ENCODE peak calls at places on chromosomes 2 and 18, in six cellular contexts. One of them, this sample, is unnamed.
A peak's percentile ranks its signal among the peaks of the same experiment; 100 is the strongest.

GRCh38 chr2:126227250-126227649 is 428.7 kb upstream of the GYPC start:
- DNase-seq in endodermal cell: no peak
- DNase-seq in HCT116: no peak
- DNase-seq in astrocyte of the cerebellum: no peak
- DNase-seq in foreskin fibroblast: no peak
- DNase-seq in NB4: peak; percentile 31
- DNase-seq in this sample: no peak

GRCh38 chr18:46761054-46761769 is 4.4 kb upstream of the ST8SIA5 start:
- DNase-seq in endodermal cell: no peak
- DNase-seq in HCT116: no peak
- DNase-seq in astrocyte of the cerebellum: no peak
- DNase-seq in foreskin fibroblast: no peak
- DNase-seq in NB4: no peak
- DNase-seq in this sample: no peak

GRCh38 chr18:50791599-50792438 is 28.0 kb downstream of the MRO start:
- DNase-seq in endodermal cell: no peak
- DNase-seq in HCT116: no peak
- DNase-seq in astrocyte of the cerebellum: no peak
- DNase-seq in foreskin fibroblast: no peak
- DNase-seq in NB4: no peak
- DNase-seq in this sample: no peak

GRCh38 chr2:18506883-18507519 is 53.5 kb downstream of the RDH14 start:
- DNase-seq in endodermal cell: no peak
- DNase-seq in HCT116: no peak
- DNase-seq in astrocyte of the cerebellum: no peak
- DNase-seq in foreskin fibroblast: no peak
- DNase-seq in NB4: no peak
- DNase-seq in this sample: no peak

GRCh38 chr2:96534131-96534530 is 2.4 kb upstream of the ARID5A start:
- DNase-seq in endodermal cell: no peak
- DNase-seq in HCT116: no peak
- DNase-seq in astrocyte of the cerebellum: no peak
- DNase-seq in foreskin fibroblast: no peak
- DNase-seq in NB4: no peak
- DNase-seq in this sample: peak; percentile 47

GRCh38 chr2:203440671-203441070 is 94.4 kb downstream of the RAPH1 start:
- DNase-seq in endodermal cell: no peak
- DNase-seq in HCT116: no peak
- DNase-seq in astrocyte of the cerebellum: no peak
- DNase-seq in foreskin fibroblast: no peak
- DNase-seq in NB4: no peak
- DNase-seq in this sample: no peak

GRCh38 chr2:226673314-226673723 is 126.3 kb downstream of the IRS1 start:
- DNase-seq in endodermal cell: no peak
- DNase-seq in HCT116: peak; percentile 98
- DNase-seq in astrocyte of the cerebellum: peak; percentile 79
- DNase-seq in foreskin fibroblast: peak; percentile 91
- DNase-seq in NB4: no peak
- DNase-seq in this sample: peak; percentile 99

GRCh38 chr2:9423922-9424272 is 443 bp downstream of the CPSF3 start:
- DNase-seq in endodermal cell: no peak
- DNase-seq in HCT116: no peak
- DNase-seq in astrocyte of the cerebellum: no peak
- DNase-seq in foreskin fibroblast: peak; percentile 46
- DNase-seq in NB4: peak; percentile 59
- DNase-seq in this sample: no peak

GRCh38 chr18:36454258-36454657 is 156.7 kb downstream of the FHOD3 start:
- DNase-seq in endodermal cell: no peak
- DNase-seq in HCT116: no peak
- DNase-seq in astrocyte of the cerebellum: no peak
- DNase-seq in foreskin fibroblast: no peak
- DNase-seq in NB4: no peak
- DNase-seq in this sample: no peak

GRCh38 chr2:102238039-102238756 is 51.4 kb downstream of the IL1RL2 start:
- DNase-seq in endodermal cell: no peak
- DNase-seq in HCT116: no peak
- DNase-seq in astrocyte of the cerebellum: no peak
- DNase-seq in foreskin fibroblast: peak; percentile 72
- DNase-seq in NB4: peak; percentile 46
- DNase-seq in this sample: peak; percentile 68

GRCh38 chr2:128798502-128799283 is 480.0 kb upstream of the HS6ST1 start:
- DNase-seq in endodermal cell: peak; percentile 25
- DNase-seq in HCT116: no peak
- DNase-seq in astrocyte of the cerebellum: no peak
- DNase-seq in foreskin fibroblast: no peak
- DNase-seq in NB4: no peak
- DNase-seq in this sample: no peak

GRCh38 chr2:95318431-95319220 is 21.5 kb downstream of the KCNIP3 start:
- DNase-seq in endodermal cell: no peak
- DNase-seq in HCT116: no peak
- DNase-seq in astrocyte of the cerebellum: no peak
- DNase-seq in foreskin fibroblast: no peak
- DNase-seq in NB4: no peak
- DNase-seq in this sample: no peak

GRCh38 chr18:24214913-24215312 is 76.1 kb downstream of the CABYR start:
- DNase-seq in endodermal cell: no peak
- DNase-seq in HCT116: no peak
- DNase-seq in astrocyte of the cerebellum: no peak
- DNase-seq in foreskin fibroblast: no peak
- DNase-seq in NB4: no peak
- DNase-seq in this sample: no peak

GRCh38 chr2:88739985-88740600 is 48.6 kb downstream of the RPIA start:
- DNase-seq in endodermal cell: peak; percentile 92
- DNase-seq in HCT116: peak; percentile 46
- DNase-seq in astrocyte of the cerebellum: peak; percentile 59
- DNase-seq in foreskin fibroblast: peak; percentile 82
- DNase-seq in NB4: peak; percentile 81
- DNase-seq in this sample: peak; percentile 83

GRCh38 chr2:120441744-120442471 is 96.0 kb downstream of the INHBB start:
- DNase-seq in endodermal cell: peak; percentile 87
- DNase-seq in HCT116: no peak
- DNase-seq in astrocyte of the cerebellum: peak; percentile 5
- DNase-seq in foreskin fibroblast: peak; percentile 73
- DNase-seq in NB4: no peak
- DNase-seq in this sample: peak; percentile 21

GRCh38 chr2:237154894-237155851 is 69.5 kb downstream of the COPS8 start:
- DNase-seq in endodermal cell: no peak
- DNase-seq in HCT116: no peak
- DNase-seq in astrocyte of the cerebellum: no peak
- DNase-seq in foreskin fibroblast: no peak
- DNase-seq in NB4: no peak
- DNase-seq in this sample: no peak

GRCh38 chr18:79026491-79026890 is 42.7 kb upstream of the ATP9B start:
- DNase-seq in endodermal cell: peak; percentile 79
- DNase-seq in HCT116: no peak
- DNase-seq in astrocyte of the cerebellum: no peak
- DNase-seq in foreskin fibroblast: no peak
- DNase-seq in NB4: no peak
- DNase-seq in this sample: no peak

GRCh38 chr18:48336332-48336731 is 72.9 kb downstream of the ZBTB7C start:
- DNase-seq in endodermal cell: no peak
- DNase-seq in HCT116: no peak
- DNase-seq in astrocyte of the cerebellum: no peak
- DNase-seq in foreskin fibroblast: no peak
- DNase-seq in NB4: no peak
- DNase-seq in this sample: peak; percentile 11

GRCh38 chr18:22983175-22983574 is 50.0 kb downstream of the RBBP8 start:
- DNase-seq in endodermal cell: no peak
- DNase-seq in HCT116: peak; percentile 24
- DNase-seq in astrocyte of the cerebellum: peak; percentile 47
- DNase-seq in foreskin fibroblast: peak; percentile 63
- DNase-seq in NB4: peak; percentile 42
- DNase-seq in this sample: peak; percentile 81

GRCh38 chr2:234422895-234423505 is 73.9 kb downstream of the ARL4C start:
- DNase-seq in endodermal cell: no peak
- DNase-seq in HCT116: no peak
- DNase-seq in astrocyte of the cerebellum: no peak
- DNase-seq in foreskin fibroblast: no peak
- DNase-seq in NB4: no peak
- DNase-seq in this sample: no peak

GRCh38 chr2:174971868-174972781 is 33.1 kb downstream of the CHN1 start:
- DNase-seq in endodermal cell: no peak
- DNase-seq in HCT116: peak; percentile 21
- DNase-seq in astrocyte of the cerebellum: peak; percentile 49
- DNase-seq in foreskin fibroblast: peak; percentile 69
- DNase-seq in NB4: no peak
- DNase-seq in this sample: peak; percentile 77

GRCh38 chr2:216279459-216279858 is 92.8 kb downstream of the MARCHF4 start:
- DNase-seq in endodermal cell: no peak
- DNase-seq in HCT116: no peak
- DNase-seq in astrocyte of the cerebellum: no peak
- DNase-seq in foreskin fibroblast: peak; percentile 76
- DNase-seq in NB4: no peak
- DNase-seq in this sample: peak; percentile 87

GRCh38 chr2:95266781-95267430 is 7.3 kb upstream of the PROM2 start:
- DNase-seq in endodermal cell: no peak
- DNase-seq in HCT116: no peak
- DNase-seq in astrocyte of the cerebellum: no peak
- DNase-seq in foreskin fibroblast: no peak
- DNase-seq in NB4: no peak
- DNase-seq in this sample: no peak

GRCh38 chr2:182064024-182064880 is 78.6 kb downstream of the PPP1R1C start:
- DNase-seq in endodermal cell: no peak
- DNase-seq in HCT116: no peak
- DNase-seq in astrocyte of the cerebellum: no peak
- DNase-seq in foreskin fibroblast: no peak
- DNase-seq in NB4: no peak
- DNase-seq in this sample: peak; percentile 47

GRCh38 chr2:55050133-55050994 is at the start of gene RTN4:
- DNase-seq in endodermal cell: peak; percentile 99
- DNase-seq in HCT116: peak; percentile 97
- DNase-seq in astrocyte of the cerebellum: peak; percentile 98
- DNase-seq in foreskin fibroblast: peak; percentile 100
- DNase-seq in NB4: peak; percentile 100
- DNase-seq in this sample: peak; percentile 99
- TF ChIP-seq CTCF in endodermal cell: peak; percentile 44
- TF ChIP-seq CTCF in HCT116: no peak
- TF ChIP-seq CTCF in astrocyte of the cerebellum: peak; percentile 38
- TF ChIP-seq CTCF in foreskin fibroblast: no peak
- TF ChIP-seq CTCF in NB4: no peak
- TF ChIP-seq CTCF in this sample: peak; percentile 48

GRCh38 chr2:66441651-66442365 is 6.9 kb downstream of the MEIS1 start:
- DNase-seq in endodermal cell: no peak
- DNase-seq in HCT116: no peak
- DNase-seq in astrocyte of the cerebellum: no peak
- DNase-seq in foreskin fibroblast: peak; percentile 51
- DNase-seq in NB4: no peak
- DNase-seq in this sample: peak; percentile 61
- H3K4me3 ChIP-seq in endodermal cell: no peak overlapping the region
- H3K4me3 ChIP-seq in HCT116: no peak overlapping the region
- H3K4me3 ChIP-seq in astrocyte of the cerebellum: peak overlapping the region; percentile 70
- H3K4me3 ChIP-seq in foreskin fibroblast: peak overlapping the region; percentile 72
- H3K4me3 ChIP-seq in NB4: no peak overlapping the region
- H3K4me3 ChIP-seq in this sample: peak overlapping the region; percentile 93

GRCh38 chr2:231393149-231394131 is 2.1 kb upstream of the B3GNT7 start:
- DNase-seq in endodermal cell: peak; percentile 89
- DNase-seq in HCT116: no peak
- DNase-seq in astrocyte of the cerebellum: no peak
- DNase-seq in foreskin fibroblast: no peak
- DNase-seq in NB4: peak; percentile 85
- DNase-seq in this sample: no peak
- TF ChIP-seq CTCF in endodermal cell: peak; percentile 82
- TF ChIP-seq CTCF in HCT116: peak; percentile 24
- TF ChIP-seq CTCF in astrocyte of the cerebellum: no peak
- TF ChIP-seq CTCF in foreskin fibroblast: peak; percentile 15
- TF ChIP-seq CTCF in NB4: peak; percentile 21
- TF ChIP-seq CTCF in this sample: peak; percentile 13

GRCh38 chr18:5975111-5975622 is 79.8 kb upstream of the TMEM200C start:
- DNase-seq in endodermal cell: peak; percentile 29
- DNase-seq in HCT116: no peak
- DNase-seq in astrocyte of the cerebellum: peak; percentile 78
- DNase-seq in foreskin fibroblast: peak; percentile 60
- DNase-seq in NB4: peak; percentile 44
- DNase-seq in this sample: peak; percentile 83
- H3K4me3 ChIP-seq in endodermal cell: no peak overlapping the region
- H3K4me3 ChIP-seq in HCT116: no peak overlapping the region
- H3K4me3 ChIP-seq in astrocyte of the cerebellum: no peak overlapping the region
- H3K4me3 ChIP-seq in foreskin fibroblast: no peak overlapping the region
- H3K4me3 ChIP-seq in NB4: no peak overlapping the region
- H3K4me3 ChIP-seq in this sample: no peak overlapping the region